ENCODE peak calls at places on chromosomes 12 and 14, in five cellular contexts. K is MM.1S, W is PC-9, B is GM23338, L is GM23248. I is an unnamed sample.

GRCh38 chr14:30223385-30223785 is 295.7 kb upstream of the PRKD1 start:
- DNase-seq in B (no peak), K (peak; percentile 36), W (peak; percentile 82), L (peak; percentile 86), I (peak; percentile 99)

GRCh38 chr12:63846249-63846967 is 1.9 kb downstream of the SRGAP1 start:
- DNase-seq in B (no peak), L (peak; percentile 40), K (no peak), W (no peak), I (peak; percentile 40)

GRCh38 chr12:108510836-108511235 is 4.2 kb upstream of the FICD start:
- DNase-seq in W (no peak), L (no peak), B (no peak), K (no peak), I (no peak)

GRCh38 chr14:55974046-55974582 is 144.1 kb upstream of the PELI2 start:
- DNase-seq in W (no peak), K (no peak), L (no peak), B (no peak), I (no peak)

GRCh38 chr12:93982847-93983315 is 165.5 kb upstream of the PLXNC1 start:
- DNase-seq in B (no peak), K (no peak), L (peak; percentile 93), W (no peak), I (peak; percentile 79)

GRCh38 chr12:65696227-65696626 is 128.1 kb upstream of the HMGA2 start:
- DNase-seq in B (no peak), W (no peak), L (peak; percentile 33), K (no peak), I (peak; percentile 70)

GRCh38 chr14:104386281-104386841 is 193.2 kb upstream of the C14orf180 start:
- DNase-seq in B (no peak), L (no peak), K (no peak), W (no peak), I (no peak)

GRCh38 chr14:94481468-94482131 is 5.6 kb upstream of the SERPINA9 start:
- DNase-seq in K (no peak), B (no peak), L (peak; percentile 84), W (no peak), I (no peak)

GRCh38 chr14:23172572-23172971 is 10.9 kb downstream of the SLC7A8 start:
- DNase-seq in B (no peak), L (no peak), K (no peak), W (no peak), I (no peak)

GRCh38 chr12:113259499-113259953 is 38.3 kb downstream of the TPCN1 start:
- DNase-seq in K (no peak), L (peak; percentile 53), W (no peak), B (peak; percentile 21), I (no peak)

GRCh38 chr14:89093083-89093482 is 268.6 kb downstream of the TTC8 start:
- DNase-seq in B (no peak), K (no peak), W (no peak), L (peak; percentile 11), I (peak; percentile 19)

GRCh38 chr12:54000774-54001114 is 783 bp downstream of the HOXC9 start:
- DNase-seq in K (no peak), B (no peak), W (no peak), L (no peak), I (no peak)

GRCh38 chr12:54001283-54002187 is 1.6 kb downstream of the HOXC9 start:
- DNase-seq in B (no peak), L (no peak), K (no peak), W (no peak), I (no peak)

GRCh38 chr12:54002915-54003339 is 3.0 kb downstream of the HOXC9 start:
- DNase-seq in K (no peak), L (no peak), W (no peak), B (no peak), I (no peak)

GRCh38 chr12:54003625-54004024 is 3.7 kb downstream of the HOXC9 start:
- DNase-seq in W (no peak), L (no peak), K (no peak), B (no peak), I (no peak)

DNA sequence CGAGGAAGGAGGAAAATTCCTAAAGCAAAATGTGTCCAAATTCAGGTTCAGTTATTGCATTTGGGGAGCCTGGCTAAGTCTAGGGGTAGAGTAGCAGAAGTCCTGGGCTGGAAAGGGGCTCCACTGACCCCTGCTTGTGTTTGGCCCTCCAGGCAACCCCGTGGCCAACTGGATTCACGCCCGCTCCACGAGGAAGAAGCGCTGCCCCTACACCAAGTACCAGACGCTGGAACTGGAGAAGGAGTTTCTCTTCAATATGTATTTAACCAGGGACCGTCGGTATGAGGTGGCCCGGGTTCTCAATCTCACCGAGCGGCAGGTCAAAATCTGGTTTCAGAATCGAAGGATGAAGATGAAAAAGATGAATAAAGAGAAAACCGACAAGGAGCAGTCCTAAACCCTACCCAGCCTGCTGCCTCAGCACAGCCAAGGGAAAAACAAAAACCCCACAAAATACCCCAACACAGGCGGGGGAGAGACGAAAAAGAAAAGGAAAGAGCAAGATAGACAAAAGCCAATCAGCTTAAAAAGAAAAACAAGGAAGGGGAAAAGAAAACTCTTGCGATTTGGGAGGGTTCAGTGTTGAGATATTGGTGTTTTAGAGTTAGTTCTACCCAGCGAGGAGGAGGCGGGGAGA is 2.4 kb downstream of the HOXC9 start:
- DNase-seq in W (no peak), L (no peak), K (no peak), B (no peak), I (no peak)
- TF ChIP-seq EZH2 in W (no peak), L (no peak), K (no peak), B (peak; percentile 95), I (no peak)

DNA sequence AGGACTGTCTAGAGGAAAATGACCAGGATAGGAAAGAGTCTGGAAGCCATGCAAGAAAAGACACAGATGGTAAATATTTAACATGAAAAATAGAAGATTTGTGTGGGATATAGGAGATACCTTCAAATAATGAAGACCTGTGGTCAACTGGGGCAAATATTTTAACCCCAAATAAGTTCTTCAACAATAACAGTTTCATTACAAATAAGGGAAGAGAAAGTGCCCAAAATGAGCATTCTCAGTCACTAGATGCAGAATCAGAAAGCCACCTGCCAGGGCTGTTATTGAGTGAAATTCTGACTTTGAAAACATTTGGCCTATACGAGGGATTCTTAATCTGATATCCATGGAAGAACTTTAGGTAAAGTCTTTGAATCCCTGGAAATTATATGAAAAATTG is 231.2 kb upstream of the PLEKHG7 start:
- DNase-seq in L (no peak), W (no peak), K (peak; percentile 72), B (no peak), I (no peak)
- H3F3A ChIP-seq in L (no peaks in the 10 kb centered on the region), W (no peaks in the 10 kb centered on the region), K (peaks cover 29% of the 10 kb centered on the region), B (no peaks in the 10 kb centered on the region), I (no peaks in the 10 kb centered on the region)

DNA sequence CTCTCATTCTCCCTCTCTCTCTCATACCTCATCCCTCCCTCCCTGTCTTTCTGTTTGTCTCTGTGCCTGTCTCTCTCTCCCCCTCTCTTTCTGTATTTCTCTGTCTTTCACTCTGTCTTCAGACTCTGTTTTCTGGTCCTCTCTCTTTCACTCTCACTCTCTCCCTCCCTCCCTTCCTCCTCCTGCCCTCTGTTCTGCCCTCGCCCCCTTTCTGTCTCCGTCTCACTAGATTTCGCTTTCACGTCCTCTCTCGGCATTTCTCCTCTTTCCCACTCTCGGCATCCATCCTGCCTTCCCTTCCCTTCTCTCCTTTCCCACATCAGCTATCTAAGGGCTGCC is 183.0 kb downstream of the PHETA1 start:
- DNase-seq in L (no peak), K (no peak), B (no peak), W (no peak), I (no peak)
- H3K9me2 ChIP-seq in L (no peaks in the 10 kb centered on the region), K (no peaks in the 10 kb centered on the region), B (no peaks in the 10 kb centered on the region), W (no peaks in the 10 kb centered on the region), I (no peaks in the 10 kb centered on the region)

GRCh38 chr14:60655114-60655897 is 6.0 kb upstream of the SIX1 start:
- DNase-seq in K (no peak), W (no peak), B (peak; percentile 82), L (no peak), I (no peak)
- TF ChIP-seq EZH2 in K (no peak), W (no peak), B (peak; percentile 94), L (no peak), I (no peak)

DNA sequence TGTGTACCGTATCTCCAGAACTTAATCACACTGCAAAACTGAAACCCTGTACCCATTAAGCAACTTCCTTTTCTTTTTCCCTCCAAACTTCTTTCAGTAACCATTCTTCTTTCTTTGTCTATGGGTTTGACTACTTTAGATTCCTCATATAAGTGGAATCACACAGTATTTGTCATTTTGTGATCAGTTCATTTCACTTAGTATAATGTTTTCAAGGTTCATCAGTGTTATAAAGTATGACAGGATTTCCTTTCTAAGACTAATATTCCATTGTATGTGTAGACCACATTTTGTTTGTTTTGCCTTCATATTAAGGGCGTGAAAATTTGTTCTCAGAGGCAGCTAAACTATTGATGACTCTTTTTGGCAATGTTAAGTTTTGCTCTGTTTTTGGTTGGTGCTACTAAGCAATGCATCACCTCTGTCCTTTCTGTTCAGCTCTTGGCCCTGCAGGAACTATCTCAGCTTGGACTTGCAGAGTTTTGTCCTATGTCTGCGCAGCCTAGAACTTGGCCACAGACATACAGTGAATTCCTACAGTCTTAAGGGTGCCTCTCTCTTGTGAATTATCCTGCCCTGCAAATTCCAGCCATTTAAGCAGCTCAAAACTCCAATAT is 1.6 kb upstream of the KLRG1 start:
- DNase-seq in K (no peak), W (no peak), L (no peak), B (no peak), I (no peak)
- H3F3A ChIP-seq in K (no peaks in the 10 kb centered on the region), W (no peaks in the 10 kb centered on the region), L (no peaks in the 10 kb centered on the region), B (no peaks in the 10 kb centered on the region), I (no peaks in the 10 kb centered on the region)

DNA sequence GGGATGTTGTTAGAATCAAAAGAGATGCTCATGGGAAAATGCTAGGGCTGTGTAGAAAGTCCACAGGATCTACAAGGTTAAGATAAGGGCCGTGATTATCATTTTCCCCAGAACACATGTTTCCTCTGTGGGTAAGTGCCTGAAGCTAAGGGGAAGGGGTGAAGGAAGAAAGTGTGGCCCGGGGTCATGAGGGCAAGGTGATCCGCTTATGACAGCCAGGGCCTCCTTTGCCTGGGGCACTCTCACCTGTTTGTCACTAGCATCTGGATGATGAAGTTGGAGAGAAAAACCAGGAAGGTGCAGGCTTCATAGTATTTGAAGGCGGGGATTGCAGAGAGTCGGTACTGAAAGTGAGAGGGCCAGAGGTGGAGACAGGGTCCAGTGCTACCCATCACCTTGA is 9.7 kb downstream of the ADCY4 start:
- DNase-seq in B (no peak), L (no peak), W (no peak), K (no peak), I (no peak)
- H3K9me2 ChIP-seq in B (no peaks in the 10 kb centered on the region), L (no peaks in the 10 kb centered on the region), W (no peaks in the 10 kb centered on the region), K (no peaks in the 10 kb centered on the region), I (no peaks in the 10 kb centered on the region)

DNA sequence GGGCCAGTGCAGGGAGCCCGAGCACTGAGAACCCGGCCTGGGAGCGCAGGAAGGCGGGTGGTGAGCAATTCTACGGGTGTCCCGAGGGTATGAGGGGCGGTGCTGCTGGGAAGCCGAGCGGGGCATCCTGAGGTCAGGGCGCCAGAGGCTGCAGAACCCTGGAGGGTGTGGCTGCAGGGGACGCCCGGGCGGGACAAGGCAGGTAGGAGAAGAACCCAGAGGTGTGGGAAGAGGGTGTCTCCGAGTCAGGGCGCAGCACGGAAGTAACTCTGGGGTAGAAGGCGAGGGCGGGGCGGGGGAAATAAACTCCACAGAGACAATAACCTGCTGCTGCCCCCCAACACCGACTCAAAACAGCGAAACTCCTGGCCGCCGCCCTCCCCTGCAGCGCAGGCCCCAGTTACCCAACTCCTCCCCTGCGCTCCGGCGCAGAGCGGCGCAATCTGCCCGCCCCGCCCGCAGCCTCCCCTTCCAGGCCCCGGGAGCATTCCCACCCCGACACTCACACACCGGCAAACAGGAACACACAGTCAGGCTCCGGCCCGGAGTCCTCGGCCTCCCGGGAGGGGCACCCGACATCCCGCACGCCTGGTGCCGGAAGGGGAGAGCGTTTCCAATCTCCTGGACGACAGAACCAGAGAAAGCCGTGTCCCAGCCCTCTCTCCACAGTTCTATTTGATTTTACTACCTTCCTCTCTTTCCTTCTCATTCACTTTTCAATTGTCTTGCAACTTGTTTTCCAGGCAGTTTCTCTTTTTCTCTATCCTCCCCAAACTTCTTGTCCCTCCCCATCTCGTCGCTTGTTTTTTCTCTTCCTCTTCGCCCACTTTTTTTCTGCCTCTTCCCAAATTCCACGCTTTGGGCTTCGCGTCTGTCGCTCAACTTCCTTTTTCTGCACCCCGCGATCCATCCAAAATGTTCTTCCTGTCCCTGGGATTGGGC is 2.4 kb downstream of the HRK start:
- DNase-seq in K (no peak), B (peak; percentile 62), L (peak; percentile 26), W (peak; percentile 88), I (peak; percentile 50)
- TF ChIP-seq EZH2 in K (no peak), B (peak; percentile 97), L (peak; percentile 92), W (no peak), I (no peak)